ENCODE peak calls at places on chromosomes 11 and 22, in four cellular contexts. W is HCT116; O is activated CD4-positive, CD25-positive, alpha-beta regulatory T cell treated with anti-CD3 and anti-CD28 coated beads, Interleukin-2, amount 50 U/mL, for 16 hours; T is cardiac fibroblast. B is an unnamed sample.

GRCh38 chr11:75839851-75840250 is 24.8 kb downstream of the UVRAG start:
- DNase-seq in W (no peak), O (no peak), T (peak; percentile 42), B (no peak)

GRCh38 chr22:48098243-48098935 is 1335.9 kb downstream of the TBC1D22A start:
- DNase-seq in W (no peak), O (no peak), T (no peak), B (no peak)

GRCh38 chr11:22244986-22245592 is 52.2 kb downstream of the ANO5 start:
- DNase-seq in W (peak; percentile 15), O (no peak), T (peak; percentile 60), B (peak; percentile 44)

GRCh38 chr11:128900468-128900867 is 9.3 kb downstream of the KCNJ5 start:
- DNase-seq in W (no peak), O (no peak), T (no peak), B (peak; percentile 59)

GRCh38 chr22:50010676-50011446 is 1.7 kb downstream of the IL17REL start:
- DNase-seq in W (no peak), O (peak; percentile 34), T (no peak), B (peak; percentile 28)

GRCh38 chr22:39097098-39098020 is at the start of gene APOBEC3H:
- DNase-seq in W (peak; percentile 16), O (no peak), T (peak; percentile 9), B (peak; percentile 72)

GRCh38 chr11:86571273-86571948 is 101.0 kb downstream of the ME3 start:
- DNase-seq in W (peak; percentile 80), O (no peak), T (no peak), B (no peak)

GRCh38 chr11:114192841-114193389 is 103.3 kb upstream of the NNMT start:
- DNase-seq in W (no peak), O (no peak), T (no peak), B (no peak)

GRCh38 chr22:20581503-20582170 is 74.2 kb downstream of the MED15 start:
- DNase-seq in W (no peak), O (no peak), T (no peak), B (peak; percentile 38)

GRCh38 chr11:78365381-78365792 is 52.2 kb downstream of the GAB2 start:
- DNase-seq in W (peak; percentile 22), O (no peak), T (peak; percentile 67), B (peak; percentile 45)

GRCh38 chr11:128180446-128181089 is 406.8 kb downstream of the ETS1 start:
- DNase-seq in W (no peak), O (no peak), T (peak; percentile 94), B (no peak)

GRCh38 chr11:8702598-8702915 is 20.0 kb downstream of the RPL27A start:
- DNase-seq in W (no peak), O (no peak), T (no peak), B (no peak)

GRCh38 chr11:84056696-84057095 is 770.5 kb upstream of the CCDC90B start:
- DNase-seq in W (no peak), O (no peak), T (no peak), B (no peak)

GRCh38 chr11:2137202-2138071 is 1.8 kb downstream of the IGF2 start:
- DNase-seq in W (peak; percentile 36), O (no peak), T (peak; percentile 69), B (peak; percentile 52)

GRCh38 chr11:108242422-108242821 is 19.6 kb downstream of the ATM start:
- DNase-seq in W (no peak), O (no peak), T (no peak), B (no peak)

GRCh38 chr11:121610706-121611105 is 157.9 kb upstream of the SORL1-AS1 start:
- DNase-seq in W (no peak), O (no peak), T (no peak), B (no peak)

GRCh38 chr11:134356656-134357544 is 25.1 kb downstream of the GLB1L2 start:
- DNase-seq in W (no peak), O (no peak), T (no peak), B (no peak)

GRCh38 chr11:2259897-2260451 is 10.4 kb downstream of the ASCL2 start:
- DNase-seq in W (no peak), O (no peak), T (no peak), B (no peak)

GRCh38 chr22:24406322-24407277 is 20.8 kb upstream of the ADORA2A start:
- DNase-seq in W (no peak), O (no peak), T (no peak), B (no peak)

GRCh38 chr11:5252280-5253265 is 2.0 kb downstream of the HBG2 start:
- DNase-seq in W (no peak), O (no peak), T (no peak), B (no peak)

GRCh38 chr22:31474743-31475142 is 14.9 kb downstream of the EIF4ENIF1 start:
- DNase-seq in W (no peak), O (no peak), T (peak; percentile 82), B (no peak)

GRCh38 chr11:79294845-79295520 is 145.8 kb downstream of the TENM4 start:
- DNase-seq in W (no peak), O (no peak), T (no peak), B (no peak)

GRCh38 chr11:61686469-61686868 is 6.3 kb downstream of the DAGLA start:
- DNase-seq in W (no peak), O (no peak), T (no peak), B (no peak)

GRCh38 chr11:12187399-12187798 is 77.0 kb downstream of the MICAL2 start:
- DNase-seq in W (no peak), O (no peak), T (peak; percentile 50), B (no peak)

GRCh38 chr11:74069146-74070046 is 60.5 kb upstream of the UCP3 start:
- DNase-seq in W (no peak), O (no peak), T (no peak), B (no peak)

GRCh38 chr11:12840871-12841516 is 166.8 kb downstream of the TEAD1 start:
- DNase-seq in W (no peak), O (no peak), T (no peak), B (no peak)

GRCh38 chr11:77141034-77141433 is 13.0 kb downstream of the MYO7A start:
- DNase-seq in W (no peak), O (no peak), T (peak; percentile 65), B (no peak)

GRCh38 chr11:124897681-124898680 is at the start of gene ROBO4:
- DNase-seq in W (peak; percentile 22), O (no peak), T (peak; percentile 89), B (no peak)

GRCh38 chr11:130874955-130875531 is 41.2 kb downstream of the SNX19 start:
- DNase-seq in W (no peak), O (no peak), T (no peak), B (no peak)